ENCODE peak calls at places on chromosomes 4 and X, in six cellular contexts. One of them, this sample, is unnamed.

GRCh38 chrX:41921492-41922124 is 1.7 kb downstream of the CASK start:
- DNase-seq in kidney epithelial cell: no peak
- DNase-seq in stomach: no peak
- DNase-seq in CD14-positive monocyte: no peak
- DNase-seq in endothelial cell of umbilical vein: peak
- DNase-seq in fibroblast of the aortic adventitia: peak
- DNase-seq in this sample: no peak

GRCh38 chr4:109211671-109212070 is 90.8 kb downstream of the COL25A1 start:
- DNase-seq in kidney epithelial cell: no peak
- DNase-seq in stomach: no peak
- DNase-seq in CD14-positive monocyte: no peak
- DNase-seq in endothelial cell of umbilical vein: peak
- DNase-seq in fibroblast of the aortic adventitia: peak
- DNase-seq in this sample: no peak

GRCh38 chr4:26854701-26855100 is 5.9 kb upstream of the STIM2 start:
- DNase-seq in kidney epithelial cell: no peak
- DNase-seq in stomach: no peak
- DNase-seq in CD14-positive monocyte: no peak
- DNase-seq in endothelial cell of umbilical vein: no peak
- DNase-seq in fibroblast of the aortic adventitia: no peak
- DNase-seq in this sample: no peak

GRCh38 chr4:19623866-19624265 is 627.8 kb upstream of the SLIT2 start:
- DNase-seq in kidney epithelial cell: no peak
- DNase-seq in stomach: no peak
- DNase-seq in CD14-positive monocyte: no peak
- DNase-seq in endothelial cell of umbilical vein: peak
- DNase-seq in fibroblast of the aortic adventitia: no peak
- DNase-seq in this sample: no peak

GRCh38 chr4:6044276-6044675 is 26.0 kb upstream of the C4orf50 start:
- DNase-seq in kidney epithelial cell: no peak
- DNase-seq in stomach: peak
- DNase-seq in CD14-positive monocyte: no peak
- DNase-seq in endothelial cell of umbilical vein: no peak
- DNase-seq in fibroblast of the aortic adventitia: no peak
- DNase-seq in this sample: no peak

GRCh38 chr4:13529130-13529919 is 15.0 kb downstream of the NKX3-2 start:
- DNase-seq in kidney epithelial cell: no peak
- DNase-seq in stomach: no peak
- DNase-seq in CD14-positive monocyte: no peak
- DNase-seq in endothelial cell of umbilical vein: no peak
- DNase-seq in fibroblast of the aortic adventitia: no peak
- DNase-seq in this sample: no peak

GRCh38 chrX:77917294-77917933 is 6.9 kb downstream of the ATP7A start:
- DNase-seq in kidney epithelial cell: no peak
- DNase-seq in stomach: no peak
- DNase-seq in CD14-positive monocyte: no peak
- DNase-seq in endothelial cell of umbilical vein: peak
- DNase-seq in fibroblast of the aortic adventitia: no peak
- DNase-seq in this sample: no peak

GRCh38 chr4:156422576-156422975 is 468.9 kb upstream of the CTSO start:
- DNase-seq in kidney epithelial cell: no peak
- DNase-seq in stomach: no peak
- DNase-seq in CD14-positive monocyte: no peak
- DNase-seq in endothelial cell of umbilical vein: no peak
- DNase-seq in fibroblast of the aortic adventitia: peak
- DNase-seq in this sample: no peak

GRCh38 chr4:112523008-112523440 is 7.0 kb upstream of the NEUROG2 start:
- DNase-seq in kidney epithelial cell: no peak
- DNase-seq in stomach: no peak
- DNase-seq in CD14-positive monocyte: no peak
- DNase-seq in endothelial cell of umbilical vein: peak
- DNase-seq in fibroblast of the aortic adventitia: peak
- DNase-seq in this sample: peak

GRCh38 chrX:115419094-115419493 is 129.6 kb downstream of the LUZP4 start:
- DNase-seq in kidney epithelial cell: no peak
- DNase-seq in stomach: no peak
- DNase-seq in CD14-positive monocyte: no peak
- DNase-seq in endothelial cell of umbilical vein: no peak
- DNase-seq in fibroblast of the aortic adventitia: no peak
- DNase-seq in this sample: no peak

GRCh38 chrX:135982860-135983259 is 2.4 kb upstream of the SLC9A6 start:
- DNase-seq in kidney epithelial cell: no peak
- DNase-seq in stomach: no peak
- DNase-seq in CD14-positive monocyte: no peak
- DNase-seq in endothelial cell of umbilical vein: no peak
- DNase-seq in fibroblast of the aortic adventitia: no peak
- DNase-seq in this sample: no peak

GRCh38 chr4:39970559-39971270 is 7.0 kb downstream of the PDS5A start:
- DNase-seq in kidney epithelial cell: peak
- DNase-seq in stomach: no peak
- DNase-seq in CD14-positive monocyte: no peak
- DNase-seq in endothelial cell of umbilical vein: no peak
- DNase-seq in fibroblast of the aortic adventitia: no peak
- DNase-seq in this sample: peak

GRCh38 chr4:40874902-40875301 is 125.1 kb downstream of the NSUN7 start:
- DNase-seq in kidney epithelial cell: no peak
- DNase-seq in stomach: no peak
- DNase-seq in CD14-positive monocyte: no peak
- DNase-seq in endothelial cell of umbilical vein: no peak
- DNase-seq in fibroblast of the aortic adventitia: no peak
- DNase-seq in this sample: no peak

GRCh38 chr4:146095091-146095690 is 80.3 kb upstream of the LSM6 start:
- DNase-seq in kidney epithelial cell: peak
- DNase-seq in stomach: no peak
- DNase-seq in CD14-positive monocyte: peak
- DNase-seq in endothelial cell of umbilical vein: peak
- DNase-seq in fibroblast of the aortic adventitia: peak
- DNase-seq in this sample: peak

GRCh38 chr4:98517444-98518021 is 140.9 kb downstream of the TSPAN5 start:
- DNase-seq in kidney epithelial cell: no peak
- DNase-seq in stomach: no peak
- DNase-seq in CD14-positive monocyte: no peak
- DNase-seq in endothelial cell of umbilical vein: no peak
- DNase-seq in fibroblast of the aortic adventitia: peak
- DNase-seq in this sample: no peak

GRCh38 chrX:27715610-27716009 is 92.2 kb upstream of the MAGEB10 start:
- DNase-seq in kidney epithelial cell: no peak
- DNase-seq in stomach: no peak
- DNase-seq in CD14-positive monocyte: no peak
- DNase-seq in endothelial cell of umbilical vein: no peak
- DNase-seq in fibroblast of the aortic adventitia: no peak
- DNase-seq in this sample: no peak

GRCh38 chr4:66639361-66639760 is 905.9 kb downstream of the CENPC start:
- DNase-seq in kidney epithelial cell: no peak
- DNase-seq in stomach: no peak
- DNase-seq in CD14-positive monocyte: no peak
- DNase-seq in endothelial cell of umbilical vein: peak
- DNase-seq in fibroblast of the aortic adventitia: peak
- DNase-seq in this sample: no peak

GRCh38 chr4:38371391-38371851 is 292.6 kb upstream of the KLF3 start:
- DNase-seq in kidney epithelial cell: no peak
- DNase-seq in stomach: no peak
- DNase-seq in CD14-positive monocyte: no peak
- DNase-seq in endothelial cell of umbilical vein: no peak
- DNase-seq in fibroblast of the aortic adventitia: peak
- DNase-seq in this sample: no peak

GRCh38 chr4:141133146-141134006 is at the start of gene RNF150:
- DNase-seq in kidney epithelial cell: peak
- DNase-seq in stomach: peak
- DNase-seq in CD14-positive monocyte: no peak
- DNase-seq in endothelial cell of umbilical vein: peak
- DNase-seq in fibroblast of the aortic adventitia: peak
- DNase-seq in this sample: peak

GRCh38 chr4:101114936-101115372 is 232.4 kb downstream of the PPP3CA start:
- DNase-seq in kidney epithelial cell: peak
- DNase-seq in stomach: no peak
- DNase-seq in CD14-positive monocyte: no peak
- DNase-seq in endothelial cell of umbilical vein: no peak
- DNase-seq in fibroblast of the aortic adventitia: peak
- DNase-seq in this sample: no peak

GRCh38 chr4:12041828-12042227 is 613.1 kb upstream of the HS3ST1 start:
- DNase-seq in kidney epithelial cell: no peak
- DNase-seq in stomach: no peak
- DNase-seq in CD14-positive monocyte: peak
- DNase-seq in endothelial cell of umbilical vein: no peak
- DNase-seq in fibroblast of the aortic adventitia: no peak
- DNase-seq in this sample: peak

GRCh38 chr4:48799157-48799556 is 19.1 kb upstream of the FRYL start:
- DNase-seq in kidney epithelial cell: no peak
- DNase-seq in stomach: no peak
- DNase-seq in CD14-positive monocyte: no peak
- DNase-seq in endothelial cell of umbilical vein: no peak
- DNase-seq in fibroblast of the aortic adventitia: peak
- DNase-seq in this sample: no peak

GRCh38 chr4:44563496-44563895 is 87.9 kb downstream of the YIPF7 start:
- DNase-seq in kidney epithelial cell: no peak
- DNase-seq in stomach: no peak
- DNase-seq in CD14-positive monocyte: no peak
- DNase-seq in endothelial cell of umbilical vein: no peak
- DNase-seq in fibroblast of the aortic adventitia: peak
- DNase-seq in this sample: no peak

GRCh38 chr4:150305995-150306394 is 227.8 kb downstream of the DCLK2 start:
- DNase-seq in kidney epithelial cell: no peak
- DNase-seq in stomach: no peak
- DNase-seq in CD14-positive monocyte: no peak
- DNase-seq in endothelial cell of umbilical vein: peak
- DNase-seq in fibroblast of the aortic adventitia: peak
- DNase-seq in this sample: no peak

GRCh38 chr4:153486281-153487151 is 20.4 kb downstream of the TMEM131L start:
- DNase-seq in kidney epithelial cell: peak
- DNase-seq in stomach: peak
- DNase-seq in CD14-positive monocyte: no peak
- DNase-seq in endothelial cell of umbilical vein: peak
- DNase-seq in fibroblast of the aortic adventitia: peak
- DNase-seq in this sample: no peak

GRCh38 chr4:129641179-129641578 is 545.2 kb downstream of the C4orf33 start:
- DNase-seq in kidney epithelial cell: peak
- DNase-seq in stomach: peak
- DNase-seq in CD14-positive monocyte: no peak
- DNase-seq in endothelial cell of umbilical vein: peak
- DNase-seq in fibroblast of the aortic adventitia: peak
- DNase-seq in this sample: peak

GRCh38 chr4:29081230-29081955 is 1638.8 kb upstream of the PCDH7 start:
- DNase-seq in kidney epithelial cell: no peak
- DNase-seq in stomach: no peak
- DNase-seq in CD14-positive monocyte: no peak
- DNase-seq in endothelial cell of umbilical vein: peak
- DNase-seq in fibroblast of the aortic adventitia: peak
- DNase-seq in this sample: no peak
- TF ChIP-seq CTCF in kidney epithelial cell: no peak
- TF ChIP-seq CTCF in stomach: no peak
- TF ChIP-seq CTCF in CD14-positive monocyte: no peak
- TF ChIP-seq CTCF in endothelial cell of umbilical vein: peak
- TF ChIP-seq CTCF in fibroblast of the aortic adventitia: no peak
- TF ChIP-seq CTCF in this sample: no peak

GRCh38 chr4:178174756-178175155 is 732.5 kb upstream of the AGA start:
- DNase-seq in kidney epithelial cell: no peak
- DNase-seq in stomach: no peak
- DNase-seq in CD14-positive monocyte: no peak
- DNase-seq in endothelial cell of umbilical vein: no peak
- DNase-seq in fibroblast of the aortic adventitia: no peak
- DNase-seq in this sample: no peak
- TF ChIP-seq CTCF in kidney epithelial cell: no peak
- TF ChIP-seq CTCF in stomach: no peak
- TF ChIP-seq CTCF in CD14-positive monocyte: no peak
- TF ChIP-seq CTCF in endothelial cell of umbilical vein: no peak
- TF ChIP-seq CTCF in fibroblast of the aortic adventitia: no peak
- TF ChIP-seq CTCF in this sample: no peak

DNA sequence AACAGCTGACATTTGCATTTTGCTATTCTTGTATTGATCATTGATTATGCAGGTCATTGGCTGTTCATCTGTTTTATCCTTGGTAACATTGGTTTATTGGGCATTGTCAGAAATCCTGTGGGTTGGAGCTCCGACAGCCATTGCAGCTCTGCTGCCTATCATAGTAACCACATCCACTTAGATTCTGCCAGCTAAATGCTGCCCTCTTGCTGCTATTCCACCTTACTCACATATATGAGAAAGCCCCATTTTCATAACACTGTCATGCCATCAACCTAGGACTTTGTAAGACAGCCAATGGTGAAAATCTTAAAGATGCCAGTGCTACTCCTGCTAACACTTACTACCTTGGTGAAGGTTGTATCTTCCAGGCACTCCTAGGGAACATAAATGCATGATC is 187.3 kb upstream of the CXCL13 start:
- DNase-seq in kidney epithelial cell: no peak
- DNase-seq in stomach: no peak
- DNase-seq in CD14-positive monocyte: no peak
- DNase-seq in endothelial cell of umbilical vein: no peak
- DNase-seq in fibroblast of the aortic adventitia: no peak
- DNase-seq in this sample: no peak
- TF ChIP-seq CTCF in kidney epithelial cell: peak
- TF ChIP-seq CTCF in stomach: peak
- TF ChIP-seq CTCF in CD14-positive monocyte: no peak
- TF ChIP-seq CTCF in endothelial cell of umbilical vein: no peak
- TF ChIP-seq CTCF in fibroblast of the aortic adventitia: peak
- TF ChIP-seq CTCF in this sample: no peak

GRCh38 chr4:15515106-15515505 is 45.4 kb downstream of the CC2D2A start:
- DNase-seq in kidney epithelial cell: no peak
- DNase-seq in stomach: no peak
- DNase-seq in CD14-positive monocyte: no peak
- DNase-seq in endothelial cell of umbilical vein: peak
- DNase-seq in fibroblast of the aortic adventitia: no peak
- DNase-seq in this sample: no peak

GRCh38 chr4:15516494-15516893 is 46.8 kb downstream of the CC2D2A start:
- DNase-seq in kidney epithelial cell: no peak
- DNase-seq in stomach: no peak
- DNase-seq in CD14-positive monocyte: no peak
- DNase-seq in endothelial cell of umbilical vein: no peak
- DNase-seq in fibroblast of the aortic adventitia: no peak
- DNase-seq in this sample: no peak

GRCh38 chr4:15507679-15508078 is 38.0 kb downstream of the CC2D2A start:
- DNase-seq in kidney epithelial cell: no peak
- DNase-seq in stomach: no peak
- DNase-seq in CD14-positive monocyte: no peak
- DNase-seq in endothelial cell of umbilical vein: no peak
- DNase-seq in fibroblast of the aortic adventitia: no peak
- DNase-seq in this sample: no peak

GRCh38 chr4:15513545-15513944 is 43.9 kb downstream of the CC2D2A start:
- DNase-seq in kidney epithelial cell: no peak
- DNase-seq in stomach: no peak
- DNase-seq in CD14-positive monocyte: no peak
- DNase-seq in endothelial cell of umbilical vein: no peak
- DNase-seq in fibroblast of the aortic adventitia: no peak
- DNase-seq in this sample: no peak
- TF ChIP-seq CTCF in kidney epithelial cell: no peak
- TF ChIP-seq CTCF in stomach: no peak
- TF ChIP-seq CTCF in CD14-positive monocyte: no peak
- TF ChIP-seq CTCF in endothelial cell of umbilical vein: no peak
- TF ChIP-seq CTCF in fibroblast of the aortic adventitia: no peak
- TF ChIP-seq CTCF in this sample: no peak

GRCh38 chrX:47200385-47201150 is 6.9 kb downstream of the UBA1 start:
- DNase-seq in kidney epithelial cell: no peak
- DNase-seq in stomach: no peak
- DNase-seq in CD14-positive monocyte: no peak
- DNase-seq in endothelial cell of umbilical vein: no peak
- DNase-seq in fibroblast of the aortic adventitia: peak
- DNase-seq in this sample: no peak
- TF ChIP-seq CTCF in kidney epithelial cell: no peak
- TF ChIP-seq CTCF in stomach: no peak
- TF ChIP-seq CTCF in CD14-positive monocyte: no peak
- TF ChIP-seq CTCF in endothelial cell of umbilical vein: no peak
- TF ChIP-seq CTCF in fibroblast of the aortic adventitia: peak
- TF ChIP-seq CTCF in this sample: no peak